ENCODE peak calls at places on chromosomes 2 and 18, in five cellular contexts. K, S, Y, D and Q are unnamed samples.

GRCh38 chr18:62555135-62555534 is 32.3 kb downstream of the ZCCHC2 start:
- DNase-seq in K (no peak), S (no peak), Y (no peak), D (no peak), Q (no peak)

GRCh38 chr2:201070966-201071304 is 536 bp downstream of the HYCC2 start:
- DNase-seq in K (no peak), S (no peak), Y (no peak), D (no peak), Q (no peak)

GRCh38 chr2:202780514-202781021 is 91.0 kb downstream of the ICA1L start:
- DNase-seq in K (no peak), S (no peak), Y (no peak), D (no peak), Q (no peak)

GRCh38 chr2:19861771-19862170 is 40.0 kb downstream of the TTC32 start:
- DNase-seq in K (no peak), S (no peak), Y (no peak), D (no peak), Q (no peak)

GRCh38 chr2:70029814-70030409 is 57.4 kb upstream of the PCBP1 start:
- DNase-seq in K (no peak), S (no peak), Y (no peak), D (peak), Q (no peak)

GRCh38 chr2:200486529-200486928 is 23.3 kb downstream of the KCTD18 start:
- DNase-seq in K (no peak), S (no peak), Y (no peak), D (no peak), Q (no peak)

GRCh38 chr2:9737053-9737875 is 106.0 kb upstream of the TAF1B start:
- DNase-seq in K (no peak), S (no peak), Y (no peak), D (no peak), Q (no peak)

GRCh38 chr2:109129356-109129920 is 433 bp downstream of the SH3RF3 start:
- DNase-seq in K (peak), S (peak), Y (no peak), D (no peak), Q (no peak)

GRCh38 chr18:26549486-26550435 is 1.4 kb upstream of the KCTD1 start:
- DNase-seq in K (no peak), S (peak), Y (peak), D (peak), Q (peak)

GRCh38 chr2:174878537-174879147 is 114.4 kb upstream of the CHRNA1 start:
- DNase-seq in K (no peak), S (peak), Y (peak), D (peak), Q (peak)

GRCh38 chr2:55970506-55970905 is 46.9 kb upstream of the EFEMP1 start:
- DNase-seq in K (no peak), S (no peak), Y (no peak), D (no peak), Q (no peak)

GRCh38 chr2:45813003-45813601 is 161.6 kb downstream of the PRKCE start:
- DNase-seq in K (no peak), S (no peak), Y (no peak), D (peak), Q (no peak)

GRCh38 chr2:21836766-21837543 is 713.2 kb downstream of the TDRD15 start:
- DNase-seq in K (no peak), S (no peak), Y (no peak), D (no peak), Q (no peak)

GRCh38 chr2:71458413-71459083 is 5.2 kb downstream of the DYSF start:
- DNase-seq in K (no peak), S (no peak), Y (no peak), D (no peak), Q (no peak)

GRCh38 chr18:13376298-13376840 is 157.8 kb downstream of the LDLRAD4 start:
- DNase-seq in K (no peak), S (no peak), Y (no peak), D (no peak), Q (no peak)

GRCh38 chr2:15788458-15789229 is 151.7 kb upstream of the MYCN start:
- DNase-seq in K (no peak), S (no peak), Y (no peak), D (no peak), Q (no peak)

GRCh38 chr2:18047896-18048657 is 169.6 kb downstream of the KCNS3 start:
- DNase-seq in K (no peak), S (no peak), Y (no peak), D (no peak), Q (no peak)

GRCh38 chr2:158031371-158031770 is 70.3 kb upstream of the UPP2 start:
- DNase-seq in K (no peak), S (no peak), Y (no peak), D (no peak), Q (no peak)

GRCh38 chr2:166057363-166058169 is 70.3 kb downstream of the SCN1A start:
- DNase-seq in K (no peak), S (peak), Y (peak), D (no peak), Q (peak)

GRCh38 chr2:20179755-20180594 is 45.0 kb downstream of the SDC1 start:
- DNase-seq in K (no peak), S (no peak), Y (no peak), D (no peak), Q (no peak)

GRCh38 chr2:134268265-134268664 is 14.4 kb downstream of the MGAT5 start:
- DNase-seq in K (no peak), S (no peak), Y (no peak), D (no peak), Q (no peak)

GRCh38 chr2:37643102-37644078 is 28.1 kb downstream of the CDC42EP3 start:
- DNase-seq in K (no peak), S (peak), Y (no peak), D (no peak), Q (peak)

GRCh38 chr2:212227755-212228154 is 310.8 kb downstream of the ERBB4 start:
- DNase-seq in K (no peak), S (peak), Y (peak), D (no peak), Q (peak)

GRCh38 chr2:9656270-9656766 is 25.5 kb upstream of the YWHAQ start:
- DNase-seq in K (peak), S (no peak), Y (no peak), D (no peak), Q (no peak)

GRCh38 chr2:118772487-118773200 is 74.8 kb downstream of the EN1 start:
- DNase-seq in K (no peak), S (no peak), Y (no peak), D (no peak), Q (no peak)

GRCh38 chr2:39523308-39524044 is 86.4 kb upstream of the MAP4K3 start:
- DNase-seq in K (no peak), S (no peak), Y (no peak), D (no peak), Q (no peak)

GRCh38 chr18:8506251-8507049 is 102.8 kb upstream of the RAB12 start:
- DNase-seq in K (no peak), S (no peak), Y (no peak), D (no peak), Q (no peak)

GRCh38 chr18:48948112-48949050 is 2.4 kb downstream of the SMAD7 start:
- DNase-seq in K (no peak), S (peak), Y (peak), D (no peak), Q (peak)

GRCh38 chr18:6441201-6441600 is 26.5 kb upstream of the L3MBTL4 start:
- DNase-seq in K (no peak), S (no peak), Y (no peak), D (no peak), Q (no peak)

GRCh38 chr2:54470241-54470938 is 14.3 kb downstream of the SPTBN1 start:
- DNase-seq in K (no peak), S (no peak), Y (no peak), D (no peak), Q (no peak)

GRCh38 chr2:141035846-141036420 is 1094.9 kb downstream of the LRP1B start:
- DNase-seq in K (no peak), S (no peak), Y (no peak), D (no peak), Q (no peak)